ENCODE peak calls at places on chromosome 15, in seven cellular contexts. T is sigmoid colon, H is gastrocnemius medialis, I is suprapubic skin, E is IMR-90, A is body of pancreas, G is GM12878. U is an unnamed sample.
A peak's percentile ranks its signal among the peaks of the same experiment; 100 is the strongest.

GRCh38 chr15:40240619-40241304 is 1.9 kb downstream of the PAK6 start:
- DNase-seq in T (peak; percentile 50), H (no peak), I (peak; percentile 55), E (no peak), A (no peak), G (no peak), U (no peak)

GRCh38 chr15:65952425-65953053 is 83.2 kb downstream of the RAB11A start:
- DNase-seq in T (no peak), H (no peak), I (no peak), E (peak; percentile 65), A (no peak), G (no peak), U (peak; percentile 51)

GRCh38 chr15:44536298-44536961 is 517 bp upstream of the EIF3J start:
- DNase-seq in T (no peak), H (peak; percentile 84), I (peak; percentile 93), E (peak; percentile 68), A (peak; percentile 88), G (no peak), U (peak; percentile 88)

GRCh38 chr15:99076555-99077308 is 28.1 kb upstream of the SYNM start:
- DNase-seq in T (peak; percentile 82), H (peak; percentile 47), I (no peak), E (peak; percentile 86), A (peak; percentile 79), G (peak; percentile 74), U (peak; percentile 87)

GRCh38 chr15:95129589-95129988 is 898.2 kb downstream of the MCTP2 start:
- DNase-seq in T (peak; percentile 73), H (no peak), I (no peak), E (peak; percentile 67), A (no peak), G (no peak), U (peak; percentile 31)

GRCh38 chr15:98689431-98689861 is 41.1 kb downstream of the IGF1R start:
- DNase-seq in T (no peak), H (no peak), I (no peak), E (peak; percentile 54), A (no peak), G (no peak), U (peak; percentile 60)

GRCh38 chr15:31375772-31376171 is 49.1 kb downstream of the KLF13 start:
- DNase-seq in T (no peak), H (no peak), I (no peak), E (no peak), A (no peak), G (no peak), U (no peak)

GRCh38 chr15:64842099-64842940 is 605 bp downstream of the PLEKHO2 start:
- DNase-seq in T (peak; percentile 78), H (no peak), I (no peak), E (peak; percentile 24), A (no peak), G (no peak), U (peak; percentile 52)

GRCh38 chr15:69665641-69666091 is 213.0 kb downstream of the RPLP1 start:
- DNase-seq in T (no peak), H (no peak), I (no peak), E (no peak), A (no peak), G (no peak), U (no peak)

GRCh38 chr15:42921049-42921731 is 612 bp upstream of the TTBK2 start:
- DNase-seq in T (peak; percentile 71), H (peak; percentile 15), I (peak; percentile 69), E (peak; percentile 8), A (peak; percentile 19), G (no peak), U (peak; percentile 38)

GRCh38 chr15:47293763-47294162 is 423.5 kb upstream of the SEMA6D start:
- DNase-seq in T (peak; percentile 90), H (peak; percentile 57), I (peak; percentile 67), E (peak; percentile 95), A (peak; percentile 21), G (no peak), U (no peak)

GRCh38 chr15:48965972-48966371 is 2.3 kb upstream of the SHC4 start:
- DNase-seq in T (no peak), H (no peak), I (no peak), E (peak; percentile 78), A (no peak), G (peak; percentile 33), U (no peak)

GRCh38 chr15:89359471-89360293 is 25.1 kb upstream of the POLG start:
- DNase-seq in T (no peak), H (no peak), I (no peak), E (no peak), A (no peak), G (no peak), U (no peak)

GRCh38 chr15:88476635-88477038 is 9.1 kb downstream of the MRPS11 start:
- DNase-seq in T (no peak), H (no peak), I (no peak), E (peak; percentile 55), A (peak; percentile 42), G (no peak), U (peak; percentile 55)

GRCh38 chr15:43509923-43510229 is 7.5 kb upstream of the MAP1A start:
- DNase-seq in T (no peak), H (no peak), I (no peak), E (no peak), A (no peak), G (no peak), U (no peak)

GRCh38 chr15:58052334-58052733 is 13.2 kb downstream of the ALDH1A2 start:
- DNase-seq in T (no peak), H (no peak), I (no peak), E (no peak), A (no peak), G (no peak), U (no peak)

GRCh38 chr15:31267161-31268107 is 59.2 kb upstream of the KLF13 start:
- DNase-seq in T (peak; percentile 58), H (no peak), I (peak; percentile 49), E (no peak), A (no peak), G (no peak), U (peak; percentile 6)

GRCh38 chr15:40420793-40421192 is 15.2 kb downstream of the IVD start:
- DNase-seq in T (no peak), H (no peak), I (no peak), E (no peak), A (peak; percentile 93), G (no peak), U (peak; percentile 75)

GRCh38 chr15:91572110-91572509 is 281.4 kb upstream of the SLCO3A1 start:
- DNase-seq in T (no peak), H (no peak), I (no peak), E (peak; percentile 15), A (no peak), G (no peak), U (no peak)

GRCh38 chr15:39969002-39969394 is 35.1 kb downstream of the EIF2AK4 start:
- DNase-seq in T (no peak), H (no peak), I (no peak), E (no peak), A (no peak), G (no peak), U (no peak)

GRCh38 chr15:57237282-57237642 is 139.0 kb upstream of the CGNL1 start:
- DNase-seq in T (no peak), H (no peak), I (no peak), E (no peak), A (no peak), G (no peak), U (no peak)

GRCh38 chr15:25793354-25794050 is 69.6 kb downstream of the ATP10A start:
- DNase-seq in T (peak; percentile 60), H (no peak), I (no peak), E (no peak), A (no peak), G (peak; percentile 69), U (peak; percentile 34)

GRCh38 chr15:62549345-62549970 is 384.4 kb upstream of the C2CD4B start:
- DNase-seq in T (no peak), H (no peak), I (no peak), E (peak; percentile 33), A (peak; percentile 17), G (no peak), U (no peak)

GRCh38 chr15:76206325-76206976 is 104.8 kb downstream of the ETFA start:
- DNase-seq in T (peak; percentile 90), H (peak; percentile 88), I (peak; percentile 73), E (peak; percentile 31), A (peak; percentile 96), G (no peak), U (peak; percentile 99)

GRCh38 chr15:22960587-22960986 is 19.6 kb downstream of the CYFIP1 start:
- DNase-seq in T (peak; percentile 39), H (no peak), I (peak; percentile 33), E (no peak), A (no peak), G (no peak), U (no peak)

DNA sequence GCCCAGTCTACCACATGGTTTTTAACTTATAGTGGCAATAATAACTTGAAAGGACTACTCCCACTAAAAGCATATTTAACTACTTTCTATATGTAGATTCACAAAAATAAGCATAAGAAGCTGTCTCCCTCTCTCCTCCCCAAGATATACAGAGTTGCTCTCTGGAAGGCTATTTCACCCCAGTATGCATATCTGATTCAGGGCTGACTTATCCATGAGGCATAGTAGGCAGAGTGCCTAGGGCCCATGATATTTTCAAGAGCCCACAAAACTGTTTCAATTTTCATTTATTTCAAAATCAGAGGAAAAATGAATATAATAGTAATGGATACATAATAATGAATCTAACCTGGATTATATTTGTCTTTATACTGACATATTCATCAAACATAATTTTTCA is 20.5 kb downstream of the ATP8B4 start:
- DNase-seq in T (no peak), H (no peak), I (no peak), E (peak; percentile 37), A (no peak), G (no peak), U (no peak)
- H3K27me3 ChIP-seq in T (no peaks in the 10 kb centered on the region), H (no peaks in the 10 kb centered on the region), I (no peaks in the 10 kb centered on the region), E (no peaks in the 10 kb centered on the region), A (no peaks in the 10 kb centered on the region), G (no peaks in the 10 kb centered on the region), U (no peaks in the 10 kb centered on the region)

GRCh38 chr15:80473574-80474223 is 69.5 kb downstream of the ARNT2 start:
- DNase-seq in T (no peak), H (no peak), I (no peak), E (no peak), A (no peak), G (no peak), U (no peak)
- H3K4me3 ChIP-seq in T (no peak overlapping the region), H (no peak overlapping the region), I (no peak overlapping the region), E (no peak overlapping the region), A (no peak overlapping the region), G (no peak overlapping the region), U (no peak overlapping the region)

GRCh38 chr15:29670945-29671307 is 151.3 kb downstream of the TJP1 start:
- DNase-seq in T (no peak), H (no peak), I (no peak), E (peak; percentile 61), A (peak; percentile 95), G (no peak), U (no peak)
- TF ChIP-seq POLR2A in T (no peak), H (no peak), I (no peak), E (no peak), A (peak; percentile 36), G (no peak), U (no peak)

GRCh38 chr15:51267714-51268105 is 70.7 kb downstream of the CYP19A1 start:
- DNase-seq in T (no peak), H (no peak), I (no peak), E (no peak), A (no peak), G (no peak), U (no peak)

GRCh38 chr15:51267047-51267713 is 71.2 kb downstream of the CYP19A1 start:
- DNase-seq in T (no peak), H (no peak), I (no peak), E (no peak), A (peak; percentile 23), G (no peak), U (peak; percentile 22)

GRCh38 chr15:51266548-51266947 is 71.8 kb downstream of the CYP19A1 start:
- DNase-seq in T (no peak), H (no peak), I (no peak), E (no peak), A (no peak), G (no peak), U (no peak)

GRCh38 chr15:51263726-51264125 is 74.7 kb downstream of the CYP19A1 start:
- DNase-seq in T (no peak), H (no peak), I (no peak), E (no peak), A (no peak), G (no peak), U (no peak)

GRCh38 chr15:51265037-51265555 is 73.3 kb downstream of the CYP19A1 start:
- DNase-seq in T (no peak), H (no peak), I (no peak), E (no peak), A (no peak), G (no peak), U (no peak)
- H3K27me3 ChIP-seq in T (peaks cover 25% of the 10 kb centered on the region), H (peaks cover 10% of the 10 kb centered on the region), I (peaks cover 13% of the 10 kb centered on the region), E (peaks cover 62% of the 10 kb centered on the region), A (no peaks in the 10 kb centered on the region), G (peaks cover 12% of the 10 kb centered on the region), U (no peaks in the 10 kb centered on the region)